ENCODE peak calls at places on chromosomes 5 and 9, in five cellular contexts. J, E, O, Y and R are unnamed samples.

GRCh38 chr5:51465165-51465564 is 81.9 kb downstream of the ISL1 start:
- DNase-seq in J (no peak), E (no peak), O (peak; percentile 26), Y (no peak), R (no peak)

GRCh38 chr5:175809531-175810121 is 61.8 kb upstream of the CPLX2 start:
- DNase-seq in J (no peak), E (no peak), O (no peak), Y (peak; percentile 75), R (no peak)

GRCh38 chr5:77952811-77953210 is 176.7 kb upstream of the TBCA start:
- DNase-seq in J (no peak), E (no peak), O (no peak), Y (no peak), R (no peak)

GRCh38 chr9:37897665-37898064 is 6.3 kb downstream of the SLC25A51 start:
- DNase-seq in J (no peak), E (no peak), O (no peak), Y (no peak), R (no peak)

GRCh38 chr9:34046784-34047379 is 1.8 kb downstream of the UBAP2 start:
- DNase-seq in J (no peak), E (no peak), O (no peak), Y (no peak), R (no peak)

GRCh38 chr5:157460921-157461792 is 1.1 kb downstream of the NIPAL4 start:
- DNase-seq in J (no peak), E (no peak), O (no peak), Y (no peak), R (no peak)

GRCh38 chr5:158602981-158603380 is 496.7 kb downstream of the EBF1 start:
- DNase-seq in J (no peak), E (no peak), O (no peak), Y (no peak), R (no peak)

GRCh38 chr9:93562157-93562556 is 14.2 kb upstream of the PHF2 start:
- DNase-seq in J (no peak), E (no peak), O (no peak), Y (no peak), R (no peak)

GRCh38 chr9:135480071-135480941 is 724 bp downstream of the PPP1R26 start:
- DNase-seq in J (no peak), E (no peak), O (peak; percentile 43), Y (peak; percentile 39), R (no peak)

GRCh38 chr5:127254729-127255284 is 35.8 kb upstream of the MEGF10 start:
- DNase-seq in J (no peak), E (no peak), O (no peak), Y (no peak), R (no peak)